ENCODE peak calls at places on chromosomes 3 and 15, in four cellular contexts. P is psoas muscle; B is KBM-7; X is activated CD8-positive, alpha-beta memory T cell treated with anti-CD3 and anti-CD28 coated beads for 1 hour. G is an unnamed sample.
A peak's percentile ranks its signal among the peaks of the same experiment; 100 is the strongest.

GRCh38 chr15:29473621-29474105 is 204.0 kb upstream of the NSMCE3 start:
- DNase-seq in B (no peak), P (no peak), X (no peak), G (no peak)

GRCh38 chr3:126083511-126083912 is 412 bp downstream of the SLC41A3 start:
- DNase-seq in B (peak; percentile 55), X (no peak), P (peak; percentile 48), G (peak; percentile 45)

GRCh38 chr15:64845183-64845611 is 3.5 kb downstream of the PLEKHO2 start:
- DNase-seq in B (peak; percentile 69), P (no peak), X (no peak), G (no peak)

GRCh38 chr3:31159331-31160039 is 265.0 kb upstream of the GADL1 start:
- DNase-seq in B (no peak), X (no peak), P (no peak), G (no peak)

GRCh38 chr15:99439524-99439835 is 126.3 kb upstream of the MEF2A start:
- DNase-seq in B (no peak), P (no peak), X (no peak), G (no peak)

GRCh38 chr3:188331166-188331565 is 177.2 kb downstream of the LPP start:
- DNase-seq in B (no peak), P (no peak), X (no peak), G (no peak)

GRCh38 chr15:63970723-63971426 is 75.4 kb downstream of the DAPK2 start:
- DNase-seq in B (no peak), X (no peak), P (no peak), G (no peak)

GRCh38 chr3:9777695-9778023 is 7.9 kb upstream of the CAMK1 start:
- DNase-seq in X (no peak), P (no peak), B (no peak), G (no peak)

GRCh38 chr15:47184003-47184404 is 533.3 kb upstream of the SEMA6D start:
- DNase-seq in B (no peak), X (no peak), P (peak; percentile 17), G (no peak)

GRCh38 chr3:142072851-142073250 is 76.5 kb downstream of the TFDP2 start:
- DNase-seq in B (no peak), X (no peak), P (no peak), G (no peak)